ENCODE peak calls at places on chromosomes 3 and 15, in ten cellular contexts. T is HEK293T; H is NCI-H774; O is choroid plexus epithelial cell; L is AG08396; K is GM19239; D is iris pigment epithelial cell; M is endothelial cell; Z is stimulated activated CD8-positive, alpha-beta memory T cell treated with anti-CD3 and anti-CD28 coated beads, Interleukin-12 subunit alpha, Interleukin-12 subunit beta, amount 100 ng/mL, for 4 hours; B is GM18507. A is an unnamed sample.

GRCh38 chr15:58574612-58575011 is 142.8 kb downstream of the LIPC start:
- DNase-seq in T (no peak), H (no peak), O (no peak), L (no peak), K (no peak), D (no peak), M (no peak), Z (no peak), B (no peak), A (no peak)

GRCh38 chr15:95557226-95558046 is 773.1 kb upstream of the NR2F2 start:
- DNase-seq in T (peak; percentile 55), H (no peak), O (peak; percentile 98), L (peak; percentile 78), K (no peak), D (peak; percentile 96), M (no peak), Z (no peak), B (no peak), A (peak; percentile 97)

GRCh38 chr15:39896837-39897236 is 23.2 kb downstream of the GPR176 start:
- DNase-seq in T (no peak), H (no peak), O (peak; percentile 80), L (peak; percentile 32), K (no peak), D (peak; percentile 81), M (no peak), Z (no peak), B (no peak), A (peak; percentile 69)

GRCh38 chr3:169886671-169887070 is 16.9 kb upstream of the LRRC31 start:
- DNase-seq in T (no peak), H (no peak), O (peak; percentile 20), L (peak; percentile 47), K (no peak), D (peak; percentile 9), M (no peak), Z (no peak), B (no peak), A (peak; percentile 88)

GRCh38 chr15:80773122-80773551 is 6.0 kb upstream of the CEMIP start:
- DNase-seq in T (no peak), H (no peak), O (peak; percentile 98), L (no peak), K (no peak), D (peak; percentile 89), M (no peak), Z (no peak), B (no peak), A (peak; percentile 6)

GRCh38 chr15:81523867-81524266 is 149.9 kb upstream of the TMC3 start:
- DNase-seq in T (no peak), H (no peak), O (no peak), L (no peak), K (no peak), D (no peak), M (no peak), Z (no peak), B (no peak), A (no peak)

GRCh38 chr15:83365370-83365938 is 81.0 kb upstream of the BNC1 start:
- DNase-seq in T (peak; percentile 57), H (no peak), O (peak; percentile 90), L (peak; percentile 54), K (no peak), D (peak; percentile 83), M (peak; percentile 54), Z (no peak), B (no peak), A (peak; percentile 66)

GRCh38 chr15:78129098-78130011 is 1.9 kb downstream of the CIB2 start:
- DNase-seq in T (no peak), H (no peak), O (no peak), L (peak; percentile 29), K (no peak), D (no peak), M (no peak), Z (no peak), B (no peak), A (no peak)

GRCh38 chr3:60651799-60652198 is 599.5 kb downstream of the FHIT start:
- DNase-seq in T (no peak), H (no peak), O (no peak), L (no peak), K (no peak), D (no peak), M (no peak), Z (no peak), B (no peak), A (no peak)

GRCh38 chr3:34387831-34388564 is 589.6 kb downstream of the PDCD6IP start:
- DNase-seq in T (no peak), H (no peak), O (no peak), L (no peak), K (no peak), D (no peak), M (no peak), Z (no peak), B (no peak), A (no peak)

GRCh38 chr3:43882976-43883680 is 192.4 kb downstream of the ABHD5 start:
- DNase-seq in T (no peak), H (no peak), O (no peak), L (no peak), K (no peak), D (no peak), M (no peak), Z (no peak), B (no peak), A (no peak)

A was measured in cardiac fibroblast.